ENCODE peak calls at places on chromosomes 1 and 21, in four cellular contexts. C, K, T and I are unnamed samples.

GRCh38 chr1:227333423-227333822 is 15.1 kb upstream of the CDC42BPA start:
- DNase-seq in C (no peak), K (no peak), T (no peak), I (no peak)

GRCh38 chr1:115575661-115576060 is 66.1 kb upstream of the VANGL1 start:
- DNase-seq in C (no peak), K (no peak), T (no peak), I (no peak)

GRCh38 chr21:39001341-39001740 is 181.9 kb downstream of the PSMG1 start:
- DNase-seq in C (no peak), K (no peak), T (no peak), I (no peak)

GRCh38 chr1:221742555-221743415 is 896 bp upstream of the DUSP10 start:
- DNase-seq in C (peak), K (peak), T (peak), I (peak)

GRCh38 chr1:94324168-94324544 is 86.8 kb upstream of the ARHGAP29 start:
- DNase-seq in C (peak), K (no peak), T (peak), I (peak)

GRCh38 chr1:114189398-114189797 is 35.7 kb upstream of the SYT6 start:
- DNase-seq in C (no peak), K (no peak), T (no peak), I (no peak)

GRCh38 chr1:108208724-108209404 is 8.7 kb upstream of the SLC25A24 start:
- DNase-seq in C (no peak), K (no peak), T (no peak), I (no peak)

GRCh38 chr1:43828574-43828973 is 105.0 kb upstream of the ARTN start:
- DNase-seq in C (no peak), K (no peak), T (no peak), I (no peak)

GRCh38 chr1:169330927-169331326 is 36.7 kb downstream of the NME7 start:
- DNase-seq in C (no peak), K (no peak), T (no peak), I (no peak)

GRCh38 chr1:165910764-165911421 is 83.5 kb downstream of the UCK2 start:
- DNase-seq in C (peak), K (peak), T (no peak), I (no peak)

GRCh38 chr1:50422946-50423669 is at the start of gene DMRTA2:
- DNase-seq in C (no peak), K (no peak), T (no peak), I (no peak)

GRCh38 chr1:85578321-85579295 is 2.0 kb upstream of the CCN1 start:
- DNase-seq in C (peak), K (peak), T (peak), I (peak)

GRCh38 chr1:220271706-220272046 is 577 bp downstream of the RAB3GAP2 start:
- DNase-seq in C (peak), K (no peak), T (no peak), I (no peak)

GRCh38 chr21:45560106-45561021 is 18.1 kb upstream of the SLC19A1 start:
- DNase-seq in C (no peak), K (no peak), T (no peak), I (no peak)

GRCh38 chr1:3611170-3612019 is at the start of gene MEGF6:
- DNase-seq in C (no peak), K (peak), T (no peak), I (no peak)

GRCh38 chr1:13605159-13605558 is 21.5 kb downstream of the PDPN start:
- DNase-seq in C (peak), K (peak), T (peak), I (no peak)